ENCODE peak calls at places on chromosomes 13 and 19, in six cellular contexts. One of them, this sample, is unnamed.
A peak's percentile ranks its signal among the peaks of the same experiment; 100 is the strongest.

GRCh38 chr19:52224211-52224610 is 34.4 kb downstream of the PPP2R1A start:
- DNase-seq in SK-N-SH: no peak
- DNase-seq in PC-3: no peak
- DNase-seq in HCT116: no peak
- DNase-seq in GM23248: no peak
- DNase-seq in MM.1S: no peak
- DNase-seq in this sample: no peak

GRCh38 chr19:52963229-52963760 is 614 bp upstream of the ZNF816 start:
- DNase-seq in HCT116: no peak
- DNase-seq in GM23248: no peak
- DNase-seq in MM.1S: no peak
- DNase-seq in PC-3: no peak
- DNase-seq in SK-N-SH: peak; percentile 53
- DNase-seq in this sample: no peak

GRCh38 chr13:112027250-112027649 is 39.7 kb upstream of the SOX1 start:
- DNase-seq in HCT116: no peak
- DNase-seq in MM.1S: no peak
- DNase-seq in PC-3: no peak
- DNase-seq in GM23248: no peak
- DNase-seq in SK-N-SH: no peak
- DNase-seq in this sample: no peak

GRCh38 chr19:4519172-4519496 is 848 bp upstream of the PLIN4 start:
- DNase-seq in GM23248: no peak
- DNase-seq in MM.1S: no peak
- DNase-seq in PC-3: no peak
- DNase-seq in SK-N-SH: no peak
- DNase-seq in HCT116: no peak
- DNase-seq in this sample: no peak

GRCh38 chr19:40614595-40615411 is 13.6 kb downstream of the LTBP4 start:
- DNase-seq in HCT116: peak; percentile 87
- DNase-seq in GM23248: peak; percentile 98
- DNase-seq in SK-N-SH: peak; percentile 51
- DNase-seq in MM.1S: peak; percentile 54
- DNase-seq in PC-3: peak; percentile 79
- DNase-seq in this sample: peak; percentile 86

GRCh38 chr19:54469496-54469934 is 3.6 kb downstream of the CDC42EP5 start:
- DNase-seq in PC-3: no peak
- DNase-seq in SK-N-SH: no peak
- DNase-seq in HCT116: no peak
- DNase-seq in GM23248: no peak
- DNase-seq in MM.1S: no peak
- DNase-seq in this sample: no peak

GRCh38 chr13:76129305-76130040 is 493.3 kb downstream of the LMO7 start:
- DNase-seq in SK-N-SH: no peak
- DNase-seq in PC-3: no peak
- DNase-seq in GM23248: no peak
- DNase-seq in HCT116: no peak
- DNase-seq in MM.1S: no peak
- DNase-seq in this sample: no peak

GRCh38 chr13:29918845-29919244 is 68.4 kb upstream of the UBL3 start:
- DNase-seq in GM23248: peak; percentile 94
- DNase-seq in MM.1S: no peak
- DNase-seq in PC-3: peak; percentile 95
- DNase-seq in HCT116: no peak
- DNase-seq in SK-N-SH: no peak
- DNase-seq in this sample: no peak

GRCh38 chr19:46513461-46514236 is 18.0 kb upstream of the PNMA8B start:
- DNase-seq in GM23248: peak; percentile 84
- DNase-seq in SK-N-SH: peak; percentile 87
- DNase-seq in MM.1S: no peak
- DNase-seq in HCT116: peak; percentile 62
- DNase-seq in PC-3: peak; percentile 68
- DNase-seq in this sample: peak; percentile 92

GRCh38 chr13:50686547-50686946 is 156.9 kb downstream of the DLEU7 start:
- DNase-seq in GM23248: no peak
- DNase-seq in SK-N-SH: no peak
- DNase-seq in HCT116: no peak
- DNase-seq in MM.1S: no peak
- DNase-seq in PC-3: no peak
- DNase-seq in this sample: no peak

GRCh38 chr19:20238025-20238623 is 71.1 kb downstream of the ZNF486 start:
- DNase-seq in MM.1S: peak; percentile 72
- DNase-seq in SK-N-SH: peak; percentile 80
- DNase-seq in GM23248: peak; percentile 96
- DNase-seq in HCT116: no peak
- DNase-seq in PC-3: no peak
- DNase-seq in this sample: peak; percentile 98

GRCh38 chr13:71913717-71914116 is 46.7 kb upstream of the DACH1 start:
- DNase-seq in GM23248: no peak
- DNase-seq in PC-3: no peak
- DNase-seq in MM.1S: no peak
- DNase-seq in SK-N-SH: no peak
- DNase-seq in HCT116: no peak
- DNase-seq in this sample: no peak
- H3K9ac ChIP-seq in GM23248: no peak overlapping the region
- H3K9ac ChIP-seq in PC-3: no peak overlapping the region
- H3K9ac ChIP-seq in MM.1S: no peak overlapping the region
- H3K9ac ChIP-seq in SK-N-SH: no peak overlapping the region
- H3K9ac ChIP-seq in HCT116: no peak overlapping the region
- H3K9ac ChIP-seq in this sample: no peak overlapping the region

GRCh38 chr13:41462427-41462826 is 5.1 kb downstream of the RGCC start:
- DNase-seq in PC-3: no peak
- DNase-seq in GM23248: no peak
- DNase-seq in HCT116: no peak
- DNase-seq in SK-N-SH: no peak
- DNase-seq in MM.1S: no peak
- DNase-seq in this sample: no peak
- H3K4me3 ChIP-seq in PC-3: no peak overlapping the region
- H3K4me3 ChIP-seq in GM23248: no peak overlapping the region
- H3K4me3 ChIP-seq in HCT116: no peak overlapping the region
- H3K4me3 ChIP-seq in SK-N-SH: no peak overlapping the region
- H3K4me3 ChIP-seq in MM.1S: no peak overlapping the region
- H3K4me3 ChIP-seq in this sample: peak overlapping the region; percentile 41

DNA sequence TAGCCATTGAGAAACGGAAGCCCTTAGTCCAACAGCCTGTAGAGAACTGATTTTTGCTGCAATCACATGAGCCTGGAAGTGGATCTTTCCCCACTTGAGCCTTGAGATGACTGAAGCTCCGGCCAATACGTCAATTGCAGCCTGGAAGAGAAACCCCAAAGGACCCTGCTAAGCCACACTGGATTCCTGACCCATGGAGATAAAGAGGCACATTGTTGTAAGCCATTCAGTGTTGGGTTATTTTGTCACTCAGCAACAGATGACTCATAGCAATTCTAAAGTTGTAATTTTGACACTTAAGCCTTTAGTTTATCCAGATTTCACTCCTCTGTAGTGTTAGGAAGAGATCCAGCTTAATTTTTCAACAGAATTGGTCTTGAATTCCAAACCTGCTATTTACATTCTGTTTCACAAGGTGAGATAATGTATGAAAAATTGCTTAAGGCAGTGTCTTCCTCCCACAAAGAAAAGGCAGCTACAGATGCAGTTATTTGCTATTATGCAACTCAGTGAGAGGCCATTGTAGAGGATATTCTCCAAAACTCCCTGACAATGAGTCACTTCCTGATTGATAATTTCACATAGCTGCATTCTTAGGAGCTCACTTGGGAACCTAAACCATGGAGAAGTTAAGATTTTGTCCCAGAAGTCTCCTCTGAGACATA is 59.4 kb upstream of the TSHZ3 start:
- DNase-seq in GM23248: peak; percentile 90
- DNase-seq in HCT116: no peak
- DNase-seq in MM.1S: no peak
- DNase-seq in PC-3: peak; percentile 36
- DNase-seq in SK-N-SH: no peak
- DNase-seq in this sample: no peak
- H3K9me2 ChIP-seq in GM23248: no peaks in the 10 kb centered on the region
- H3K9me2 ChIP-seq in HCT116: no peaks in the 10 kb centered on the region
- H3K9me2 ChIP-seq in MM.1S: no peaks in the 10 kb centered on the region
- H3K9me2 ChIP-seq in PC-3: no peaks in the 10 kb centered on the region
- H3K9me2 ChIP-seq in SK-N-SH: no peaks in the 10 kb centered on the region
- H3K9me2 ChIP-seq in this sample: no peaks in the 10 kb centered on the region

GRCh38 chr13:41458187-41458938 is 1.0 kb downstream of the RGCC start:
- DNase-seq in PC-3: peak; percentile 15
- DNase-seq in GM23248: peak; percentile 75
- DNase-seq in MM.1S: peak; percentile 27
- DNase-seq in SK-N-SH: peak; percentile 56
- DNase-seq in HCT116: no peak
- DNase-seq in this sample: peak; percentile 61
- H3K9ac ChIP-seq in PC-3: no peak overlapping the region
- H3K9ac ChIP-seq in GM23248: peak overlapping the region; percentile 89
- H3K9ac ChIP-seq in MM.1S: peak overlapping the region; percentile 51
- H3K9ac ChIP-seq in SK-N-SH: no peak overlapping the region
- H3K9ac ChIP-seq in HCT116: peak overlapping the region; percentile 55
- H3K9ac ChIP-seq in this sample: peak overlapping the region; percentile 86

DNA sequence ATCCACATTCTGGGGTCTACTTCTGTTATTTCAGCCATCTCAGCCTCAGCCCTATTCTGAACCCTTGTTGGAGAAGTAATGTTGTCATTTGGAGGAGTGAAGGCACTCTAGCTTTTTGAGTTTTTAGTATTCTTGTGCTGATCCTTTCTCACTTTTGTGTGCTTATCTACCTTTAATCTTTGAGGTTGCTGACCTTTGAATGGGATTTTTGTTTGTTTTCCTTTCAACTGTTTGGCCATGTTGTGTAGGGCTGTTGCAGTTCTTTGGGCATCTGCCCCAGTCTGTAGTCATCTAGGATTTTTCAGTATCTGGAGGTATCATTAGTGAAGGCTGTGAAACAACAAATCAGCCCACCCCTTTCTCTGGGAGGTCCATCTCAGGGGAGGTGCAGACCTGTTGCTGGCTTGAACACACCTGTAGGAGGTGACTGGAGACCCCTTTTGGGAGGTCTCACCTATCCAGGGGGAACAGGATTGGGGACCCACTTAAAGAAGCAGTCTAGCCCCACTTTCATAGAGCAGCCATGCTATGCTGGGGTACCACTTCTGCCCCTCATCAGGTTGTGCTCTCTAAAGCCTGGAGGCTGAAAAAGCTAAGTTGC is 1391.4 kb downstream of the UQCRFS1 start:
- DNase-seq in MM.1S: no peak
- DNase-seq in SK-N-SH: no peak
- DNase-seq in PC-3: no peak
- DNase-seq in GM23248: no peak
- DNase-seq in HCT116: no peak
- DNase-seq in this sample: no peak
- H3K4me3 ChIP-seq in MM.1S: no peak overlapping the region
- H3K4me3 ChIP-seq in SK-N-SH: no peak overlapping the region
- H3K4me3 ChIP-seq in PC-3: no peak overlapping the region
- H3K4me3 ChIP-seq in GM23248: no peak overlapping the region
- H3K4me3 ChIP-seq in HCT116: no peak overlapping the region
- H3K4me3 ChIP-seq in this sample: no peak overlapping the region

GRCh38 chr19:36573020-36573947 is at the start of gene ZNF529:
- DNase-seq in HCT116: no peak
- DNase-seq in PC-3: peak; percentile 81
- DNase-seq in SK-N-SH: peak; percentile 94
- DNase-seq in MM.1S: peak; percentile 70
- DNase-seq in GM23248: peak; percentile 94
- DNase-seq in this sample: peak; percentile 96
- H3K9me2 ChIP-seq in HCT116: no peaks in the 10 kb centered on the region
- H3K9me2 ChIP-seq in PC-3: no peaks in the 10 kb centered on the region
- H3K9me2 ChIP-seq in SK-N-SH: no peaks in the 10 kb centered on the region
- H3K9me2 ChIP-seq in MM.1S: no peaks in the 10 kb centered on the region
- H3K9me2 ChIP-seq in GM23248: no peaks in the 10 kb centered on the region
- H3K9me2 ChIP-seq in this sample: no peaks in the 10 kb centered on the region

GRCh38 chr19:36160821-36161596 is 8.8 kb upstream of the COX7A1 start:
- DNase-seq in MM.1S: no peak
- DNase-seq in GM23248: no peak
- DNase-seq in PC-3: no peak
- DNase-seq in HCT116: no peak
- DNase-seq in SK-N-SH: no peak
- DNase-seq in this sample: no peak
- H3K9ac ChIP-seq in MM.1S: no peak overlapping the region
- H3K9ac ChIP-seq in GM23248: no peak overlapping the region
- H3K9ac ChIP-seq in PC-3: no peak overlapping the region
- H3K9ac ChIP-seq in HCT116: no peak overlapping the region
- H3K9ac ChIP-seq in SK-N-SH: no peak overlapping the region
- H3K9ac ChIP-seq in this sample: no peak overlapping the region

GRCh38 chr13:62320731-62321130 is 905.1 kb upstream of the PCDH20 start:
- DNase-seq in HCT116: no peak
- DNase-seq in SK-N-SH: peak; percentile 9
- DNase-seq in MM.1S: no peak
- DNase-seq in PC-3: no peak
- DNase-seq in GM23248: no peak
- DNase-seq in this sample: no peak
- H3K4me3 ChIP-seq in HCT116: no peak overlapping the region
- H3K4me3 ChIP-seq in SK-N-SH: no peak overlapping the region
- H3K4me3 ChIP-seq in MM.1S: no peak overlapping the region
- H3K4me3 ChIP-seq in PC-3: no peak overlapping the region
- H3K4me3 ChIP-seq in GM23248: no peak overlapping the region
- H3K4me3 ChIP-seq in this sample: no peak overlapping the region